ENCODE peak calls at places on chromosomes 6 and 20, in seven cellular contexts. J is body of pancreas; N is lower lobe of right lung; V is CD8-positive, alpha-beta T cell; T is lung; U is effector memory CD4-positive, alpha-beta T cell; C is hepatocyte. X is an unnamed sample.
A peak's percentile ranks its signal among the peaks of the same experiment; 100 is the strongest.

GRCh38 chr6:163427498-163428254 is 13.2 kb downstream of the QKI start:
- DNase-seq in J (no peak), N (no peak), V (no peak), T (no peak), U (no peak), C (peak; percentile 53), X (no peak)

GRCh38 chr6:13234130-13234529 is 94.2 kb downstream of the TBC1D7 start:
- DNase-seq in J (no peak), N (no peak), V (no peak), T (no peak), U (no peak), C (no peak), X (no peak)

GRCh38 chr6:117906454-117906904 is 585 bp upstream of the SLC35F1 start:
- DNase-seq in J (no peak), N (no peak), V (no peak), T (no peak), U (no peak), C (no peak), X (no peak)

GRCh38 chr6:1335367-1336037 is 23.6 kb downstream of the FOXQ1 start:
- DNase-seq in J (peak; percentile 93), N (peak; percentile 77), V (no peak), T (peak; percentile 83), U (no peak), C (peak; percentile 91), X (no peak)

GRCh38 chr6:148414836-148415235 is 72.2 kb downstream of the SASH1 start:
- DNase-seq in J (no peak), N (no peak), V (no peak), T (no peak), U (no peak), C (no peak), X (no peak)

GRCh38 chr6:157860505-157860991 is 37.5 kb downstream of the SNX9 start:
- DNase-seq in J (no peak), N (no peak), V (peak; percentile 50), T (no peak), U (no peak), C (no peak), X (no peak)

GRCh38 chr6:116229287-116229913 is 24.5 kb downstream of the TSPYL4 start:
- DNase-seq in J (peak; percentile 62), N (no peak), V (peak; percentile 40), T (no peak), U (no peak), C (peak; percentile 32), X (no peak)

GRCh38 chr6:164098857-164099534 is 684.5 kb downstream of the QKI start:
- DNase-seq in J (peak; percentile 79), N (no peak), V (no peak), T (no peak), U (no peak), C (peak; percentile 84), X (no peak)

GRCh38 chr6:118537579-118537978 is 10.5 kb upstream of the PLN start:
- DNase-seq in J (no peak), N (no peak), V (no peak), T (no peak), U (no peak), C (no peak), X (no peak)

GRCh38 chr6:58113960-58114359 is 796.5 kb downstream of the PRIM2 start:
- DNase-seq in J (no peak), N (no peak), V (no peak), T (no peak), U (no peak), C (no peak), X (no peak)

GRCh38 chr6:148379966-148380653 is 37.5 kb downstream of the SASH1 start:
- DNase-seq in J (no peak), N (no peak), V (no peak), T (no peak), U (no peak), C (no peak), X (no peak)

GRCh38 chr6:9851541-9852380 is 563.1 kb downstream of the TFAP2A start:
- DNase-seq in J (no peak), N (no peak), V (no peak), T (no peak), U (no peak), C (peak; percentile 14), X (no peak)
- H3K9me3 ChIP-seq in J (no peaks in the 10 kb centered on the region), N (peaks cover 28% of the 10 kb centered on the region), V (peaks cover 5% of the 10 kb centered on the region), T (peaks cover 17% of the 10 kb centered on the region), U (no peaks in the 10 kb centered on the region), C (peaks cover 5% of the 10 kb centered on the region), X (no peaks in the 10 kb centered on the region)

GRCh38 chr20:37202267-37202943 is 23.1 kb upstream of the MROH8 start:
- DNase-seq in J (peak; percentile 35), N (no peak), V (peak; percentile 25), T (peak; percentile 54), U (no peak), C (peak; percentile 84), X (peak; percentile 49)

GRCh38 chr20:37200376-37200775 is 21.0 kb upstream of the MROH8 start:
- DNase-seq in J (no peak), N (no peak), V (no peak), T (no peak), U (no peak), C (no peak), X (no peak)

GRCh38 chr20:37200926-37201826 is 21.8 kb upstream of the MROH8 start:
- DNase-seq in J (no peak), N (no peak), V (no peak), T (no peak), U (no peak), C (no peak), X (no peak)

GRCh38 chr20:37204056-37204455 is 24.7 kb upstream of the MROH8 start:
- DNase-seq in J (no peak), N (no peak), V (no peak), T (no peak), U (no peak), C (no peak), X (no peak)

GRCh38 chr20:37201827-37202162 is 22.4 kb upstream of the MROH8 start:
- DNase-seq in J (no peak), N (no peak), V (no peak), T (no peak), U (no peak), C (no peak), X (no peak)
- H3K36me3 ChIP-seq in J (peaks cover 11% of the 10 kb centered on the region), N (peaks cover 93% of the 10 kb centered on the region), V (peaks cover 53% of the 10 kb centered on the region), T (peaks cover 19% of the 10 kb centered on the region), U (peaks cover 76% of the 10 kb centered on the region), C (peaks cover 5% of the 10 kb centered on the region), X (peaks cover 93% of the 10 kb centered on the region)

GRCh38 chr20:53874706-53875105 is 195.7 kb downstream of the BCAS1 start:
- DNase-seq in J (no peak), N (no peak), V (no peak), T (no peak), U (no peak), C (no peak), X (no peak)

GRCh38 chr20:53872081-53872541 is 198.3 kb downstream of the BCAS1 start:
- DNase-seq in J (no peak), N (no peak), V (no peak), T (no peak), U (no peak), C (no peak), X (no peak)

GRCh38 chr20:53872561-53873248 is 197.7 kb downstream of the BCAS1 start:
- DNase-seq in J (no peak), N (no peak), V (peak; percentile 66), T (no peak), U (peak; percentile 8), C (no peak), X (no peak)

GRCh38 chr20:53874104-53874503 is 196.3 kb downstream of the BCAS1 start:
- DNase-seq in J (no peak), N (no peak), V (no peak), T (no peak), U (no peak), C (no peak), X (no peak)

DNA sequence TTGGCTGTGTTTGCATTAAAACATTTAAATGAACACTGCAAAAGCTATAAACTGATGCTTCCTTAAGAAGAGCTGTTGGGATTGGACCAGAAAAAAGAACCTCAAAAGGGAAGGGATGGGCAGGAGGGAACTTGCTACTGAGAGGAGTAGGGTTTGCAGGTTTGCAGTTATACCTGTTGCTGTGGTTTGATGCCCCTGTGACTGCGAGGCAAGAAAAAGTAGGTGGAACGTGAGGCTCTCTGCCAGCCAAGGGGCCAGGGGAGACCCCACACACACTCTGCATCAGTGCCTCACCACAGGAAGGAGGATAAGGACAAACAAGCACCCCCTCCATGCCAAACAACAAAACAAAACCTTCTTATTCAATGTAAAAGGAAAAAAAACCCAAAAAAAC is 197.1 kb downstream of the BCAS1 start:
- DNase-seq in J (no peak), N (no peak), V (peak; percentile 41), T (no peak), U (no peak), C (no peak), X (no peak)
- H3K4me3 ChIP-seq in J (no peak overlapping the region), N (no peak overlapping the region), V (peak overlapping the region; percentile 56), T (no peak overlapping the region), U (peak overlapping the region; percentile 8), C (no peak overlapping the region), X (no peak overlapping the region)

GRCh38 chr6:142953373-142954273 is 8.6 kb upstream of the HIVEP2 start:
- DNase-seq in J (peak; percentile 16), N (no peak), V (no peak), T (no peak), U (no peak), C (no peak), X (no peak)

GRCh38 chr6:142954844-142955243 is 9.9 kb upstream of the HIVEP2 start:
- DNase-seq in J (no peak), N (no peak), V (no peak), T (no peak), U (no peak), C (no peak), X (no peak)

GRCh38 chr6:142960098-142960497 is 15.1 kb upstream of the HIVEP2 start:
- DNase-seq in J (no peak), N (no peak), V (no peak), T (no peak), U (no peak), C (no peak), X (no peak)

GRCh38 chr6:142958343-142958742 is 13.4 kb upstream of the HIVEP2 start:
- DNase-seq in J (no peak), N (no peak), V (no peak), T (no peak), U (no peak), C (no peak), X (no peak)

DNA sequence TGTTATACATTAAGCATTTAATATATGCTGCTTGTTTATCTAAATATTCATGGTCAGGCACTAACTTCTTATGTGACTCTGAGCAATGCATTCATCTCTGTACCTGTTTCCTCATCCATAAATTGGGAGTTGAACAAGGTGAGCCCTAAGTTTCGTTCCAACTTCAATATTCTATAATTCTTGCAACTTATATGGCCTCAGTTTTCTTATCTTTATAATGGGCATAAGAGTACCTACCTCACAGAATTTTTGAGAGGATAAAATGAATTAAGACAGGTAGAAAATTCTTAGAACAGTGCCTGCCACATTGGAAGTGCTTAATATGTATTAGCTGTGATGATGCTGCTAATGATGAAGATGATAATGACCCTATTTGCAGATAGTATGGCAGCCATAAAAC is 11.8 kb upstream of the HIVEP2 start:
- DNase-seq in J (no peak), N (no peak), V (no peak), T (no peak), U (no peak), C (no peak), X (no peak)
- H3K9me3 ChIP-seq in J (no peaks in the 10 kb centered on the region), N (no peaks in the 10 kb centered on the region), V (no peaks in the 10 kb centered on the region), T (no peaks in the 10 kb centered on the region), U (no peaks in the 10 kb centered on the region), C (no peaks in the 10 kb centered on the region), X (no peaks in the 10 kb centered on the region)

DNA sequence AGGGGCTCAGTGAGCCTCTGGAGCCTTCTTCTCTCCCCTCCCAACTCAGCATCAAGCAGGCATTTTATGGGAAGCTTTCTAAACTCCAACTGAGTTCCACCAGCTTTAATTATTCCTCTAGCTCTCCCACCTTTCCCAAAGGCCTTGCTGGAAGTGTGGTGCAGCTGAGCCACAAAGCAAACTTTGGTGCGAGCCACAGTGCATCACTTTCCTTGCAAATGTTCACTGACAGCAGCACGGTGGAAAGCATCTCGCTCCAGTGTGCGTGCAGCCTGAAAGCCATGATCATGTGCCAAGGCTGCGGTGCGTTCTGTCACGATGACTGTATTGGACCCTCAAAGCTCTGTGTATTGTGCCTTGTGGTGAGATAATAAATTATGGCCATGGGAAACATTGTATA is 78.8 kb downstream of the ASXL1 start:
- DNase-seq in J (no peak), N (no peak), V (no peak), T (no peak), U (no peak), C (no peak), X (no peak)
- H3K36me3 ChIP-seq in J (peaks cover 12% of the 10 kb centered on the region), N (peaks cover 100% of the 10 kb centered on the region), V (peaks cover 37% of the 10 kb centered on the region), T (peaks cover 19% of the 10 kb centered on the region), U (peaks cover 77% of the 10 kb centered on the region), C (peaks cover 4% of the 10 kb centered on the region), X (peaks cover 64% of the 10 kb centered on the region)